ENCODE peak calls at places on chromosomes 3 and 15, in seven cellular contexts. Z, I, Y, C, Q, G and K are unnamed samples.

GRCh38 chr3:126261037-126261436 is 80.7 kb upstream of the ALDH1L1 start:
- DNase-seq in G (no peak), Z (no peak), I (peak), Q (no peak), Y (no peak), C (no peak), K (no peak)

GRCh38 chr3:70064194-70064787 is 64.8 kb downstream of the SAMMSON start:
- DNase-seq in C (peak), Q (peak), G (no peak), I (peak), Z (peak), Y (peak), K (no peak)

GRCh38 chr3:111796566-111796965 is 62.5 kb upstream of the PHLDB2 start:
- DNase-seq in I (no peak), Q (no peak), Y (no peak), Z (no peak), G (no peak), C (no peak), K (no peak)

GRCh38 chr15:45254405-45255293 is 2.6 kb downstream of the SLC28A2 start:
- DNase-seq in Z (no peak), I (no peak), C (peak), G (no peak), Q (no peak), Y (no peak), K (no peak)

GRCh38 chr3:42493126-42493797 is 9.2 kb upstream of the VIPR1 start:
- DNase-seq in Z (no peak), G (no peak), Y (no peak), Q (no peak), C (no peak), I (no peak), K (no peak)

GRCh38 chr3:126419151-126419703 is 24.5 kb downstream of the CFAP100 start:
- DNase-seq in Z (no peak), Q (no peak), G (no peak), C (no peak), Y (no peak), I (no peak), K (no peak)

GRCh38 chr3:50978991-50979667 is 304.4 kb downstream of the DOCK3 start:
- DNase-seq in Q (no peak), C (no peak), Z (no peak), Y (no peak), G (no peak), I (no peak), K (no peak)

GRCh38 chr3:196111939-196112386 is 30.1 kb upstream of the TFRC start:
- DNase-seq in I (no peak), G (no peak), Y (peak), Q (no peak), Z (no peak), C (no peak), K (no peak)

GRCh38 chr3:64983583-64984359 is 296.0 kb upstream of the ADAMTS9 start:
- DNase-seq in G (no peak), Z (no peak), C (no peak), I (no peak), Q (no peak), Y (no peak), K (no peak)

GRCh38 chr3:89380006-89380405 is 272.6 kb downstream of the EPHA3 start:
- DNase-seq in Q (no peak), Z (no peak), Y (no peak), C (peak), I (no peak), G (no peak), K (no peak)

GRCh38 chr3:45205126-45205525 is 21.0 kb downstream of the TMEM158 start:
- DNase-seq in Y (no peak), C (no peak), I (no peak), Q (no peak), G (no peak), Z (no peak), K (no peak)

GRCh38 chr15:39392469-39393047 is 188.3 kb upstream of the THBS1 start:
- DNase-seq in C (no peak), Q (no peak), Z (no peak), I (no peak), G (no peak), Y (no peak), K (no peak)

GRCh38 chr3:182954553-182954952 is 25.8 kb downstream of the DCUN1D1 start:
- DNase-seq in Z (no peak), G (no peak), Q (no peak), I (no peak), C (no peak), Y (no peak), K (no peak)

GRCh38 chr15:73321496-73322344 is 47.0 kb downstream of the HCN4 start:
- DNase-seq in C (no peak), G (no peak), Q (no peak), I (no peak), Y (no peak), Z (no peak), K (no peak)

GRCh38 chr3:113847664-113848461 is 9.3 kb downstream of the GRAMD1C start:
- DNase-seq in Z (no peak), C (peak), I (no peak), Q (no peak), G (no peak), Y (no peak), K (no peak)